ENCODE peak calls at places on chromosomes 16 and 17, in ten cellular contexts. C is GM10248, L is RWPE1, V is body of pancreas, A is PC-9, I is H54, W is GM12865, U is tibial nerve, B is endothelial cell, P is NCI-H1105 treated with DMSO at 0.1 percent for 48 hours. J is an unnamed sample.

GRCh38 chr16:84215531-84215930 is 24.3 kb downstream of the KCNG4 start:
- DNase-seq in C (no peak), L (no peak), V (no peak), A (no peak), I (no peak), W (no peak), U (no peak), B (no peak), P (no peak), J (no peak)

GRCh38 chr17:33560165-33560564 is 267.1 kb upstream of the ASIC2 start:
- DNase-seq in C (no peak), L (no peak), V (no peak), A (no peak), I (no peak), W (peak; percentile 20), U (no peak), B (no peak), P (no peak), J (no peak)

GRCh38 chr16:30526137-30526822 is at the start of gene ZNF768:
- DNase-seq in C (peak; percentile 84), L (no peak), V (peak; percentile 46), A (peak; percentile 73), I (peak; percentile 63), W (peak; percentile 29), U (no peak), B (peak; percentile 67), P (peak; percentile 37), J (peak; percentile 12)

GRCh38 chr17:63279498-63280230 is 166.4 kb downstream of the CYB561 start:
- DNase-seq in C (no peak), L (no peak), V (no peak), A (no peak), I (no peak), W (no peak), U (no peak), B (no peak), P (no peak), J (peak; percentile 90)

GRCh38 chr16:55542459-55543082 is 23.9 kb upstream of the CAPNS2 start:
- DNase-seq in C (no peak), L (peak; percentile 23), V (no peak), A (no peak), I (no peak), W (no peak), U (peak; percentile 17), B (no peak), P (no peak), J (peak; percentile 70)

GRCh38 chr17:73248532-73248931 is 13.1 kb downstream of the CPSF4L start:
- DNase-seq in C (no peak), L (no peak), V (no peak), A (no peak), I (no peak), W (no peak), U (no peak), B (no peak), P (no peak), J (no peak)

GRCh38 chr17:29505826-29506225 is 61.0 kb downstream of the ABHD15 start:
- DNase-seq in C (no peak), L (no peak), V (no peak), A (no peak), I (no peak), W (no peak), U (no peak), B (no peak), P (no peak), J (no peak)

GRCh38 chr16:15966420-15967222 is 17.2 kb downstream of the ABCC1 start:
- DNase-seq in C (no peak), L (peak; percentile 96), V (no peak), A (peak; percentile 83), I (peak; percentile 74), W (no peak), U (no peak), B (no peak), P (no peak), J (peak; percentile 85)

GRCh38 chr17:73493212-73493814 is 150.9 kb downstream of the SDK2 start:
- DNase-seq in C (no peak), L (no peak), V (no peak), A (no peak), I (no peak), W (no peak), U (no peak), B (no peak), P (peak; percentile 45), J (peak; percentile 15)

GRCh38 chr17:77736721-77737120 is 221.8 kb upstream of the TNRC6C start:
- DNase-seq in C (no peak), L (no peak), V (no peak), A (no peak), I (no peak), W (no peak), U (no peak), B (no peak), P (no peak), J (no peak)

GRCh38 chr16:47779201-47780016 is 318.3 kb downstream of the PHKB start:
- DNase-seq in C (peak; percentile 34), L (no peak), V (no peak), A (no peak), I (peak; percentile 19), W (peak; percentile 41), U (no peak), B (no peak), P (no peak), J (no peak)

GRCh38 chr16:68074850-68075249 is 10.3 kb upstream of the NFATC3 start:
- DNase-seq in C (peak; percentile 78), L (no peak), V (no peak), A (no peak), I (no peak), W (peak; percentile 95), U (no peak), B (no peak), P (no peak), J (no peak)

GRCh38 chr17:4332296-4332970 is 34.0 kb downstream of the UBE2G1 start:
- DNase-seq in C (no peak), L (peak; percentile 55), V (no peak), A (peak; percentile 33), I (peak; percentile 37), W (no peak), U (no peak), B (no peak), P (no peak), J (peak; percentile 42)

GRCh38 chr17:36921131-36921851 is 16.0 kb upstream of the LHX1 start:
- DNase-seq in C (no peak), L (peak; percentile 98), V (no peak), A (peak; percentile 85), I (peak; percentile 89), W (no peak), U (no peak), B (no peak), P (no peak), J (peak; percentile 96)

GRCh38 chr16:27576729-27577128 is 26.8 kb downstream of the KATNIP start:
- DNase-seq in C (no peak), L (no peak), V (peak; percentile 80), A (no peak), I (no peak), W (no peak), U (no peak), B (no peak), P (no peak), J (no peak)

GRCh38 chr16:10906914-10907756 is 30.1 kb downstream of the CIITA start:
- DNase-seq in C (no peak), L (no peak), V (no peak), A (no peak), I (no peak), W (no peak), U (no peak), B (no peak), P (no peak), J (no peak)

GRCh38 chr17:19706791-19707727 is 9.3 kb downstream of the SLC47A2 start:
- DNase-seq in C (no peak), L (peak; percentile 88), V (no peak), A (no peak), I (no peak), W (no peak), U (no peak), B (no peak), P (peak; percentile 96), J (peak; percentile 68)

GRCh38 chr17:78272181-78272913 is 40.9 kb downstream of the TMEM235 start:
- DNase-seq in C (no peak), L (peak; percentile 83), V (peak; percentile 58), A (peak; percentile 58), I (no peak), W (peak; percentile 35), U (no peak), B (no peak), P (no peak), J (peak; percentile 99)

GRCh38 chr17:1095093-1095852 is 84.5 kb downstream of the ABR start:
- DNase-seq in C (no peak), L (no peak), V (no peak), A (no peak), I (no peak), W (no peak), U (peak; percentile 32), B (no peak), P (no peak), J (no peak)

GRCh38 chr16:1534021-1535020 is 855 bp downstream of the TMEM204 start:
- DNase-seq in C (no peak), L (no peak), V (no peak), A (no peak), I (no peak), W (no peak), U (no peak), B (no peak), P (no peak), J (no peak)

GRCh38 chr17:60039509-60040442 is 38.9 kb downstream of the HEATR6 start:
- DNase-seq in C (no peak), L (no peak), V (no peak), A (no peak), I (no peak), W (no peak), U (no peak), B (no peak), P (peak; percentile 16), J (no peak)